ENCODE peak calls at places on chromosome 21, in four cellular contexts. Z, S, G and T are unnamed samples.

GRCh38 chr21:36450511-36450910 is 29.4 kb downstream of the CLDN14 start:
- DNase-seq in S (no peak), Z (no peak), G (no peak), T (peak; percentile 55)

GRCh38 chr21:33401617-33401967 is 1.6 kb upstream of the IFNGR2 start:
- DNase-seq in G (no peak), Z (peak; percentile 9), S (no peak), T (no peak)

GRCh38 chr21:33750017-33750416 is 107.7 kb downstream of the ITSN1 start:
- DNase-seq in G (no peak), S (no peak), Z (no peak), T (no peak)

GRCh38 chr21:42162831-42163510 is 56.0 kb upstream of the ABCG1 start:
- DNase-seq in G (no peak), Z (no peak), S (no peak), T (no peak)

GRCh38 chr21:27505516-27505915 is 538.6 kb upstream of the ADAMTS5 start:
- DNase-seq in G (no peak), S (peak; percentile 44), Z (peak; percentile 64), T (no peak)

GRCh38 chr21:25563399-25564116 is 43.7 kb downstream of the MRPL39 start:
- DNase-seq in S (no peak), G (no peak), Z (no peak), T (no peak)

GRCh38 chr21:39097981-39098380 is 85.3 kb downstream of the PSMG1 start:
- DNase-seq in Z (no peak), S (no peak), G (no peak), T (no peak)

GRCh38 chr21:14554948-14555347 is 8.8 kb upstream of the SAMSN1 start:
- DNase-seq in Z (no peak), S (no peak), G (no peak), T (no peak)

GRCh38 chr21:39650801-39651200 is 38.1 kb downstream of the B3GALT5 start:
- DNase-seq in G (no peak), S (no peak), Z (no peak), T (no peak)

GRCh38 chr21:45472445-45473365 is 67.7 kb downstream of the COL18A1 start:
- DNase-seq in Z (no peak), G (no peak), S (no peak), T (no peak)

GRCh38 chr21:42468511-42469131 is 27.4 kb downstream of the RSPH1 start:
- DNase-seq in G (no peak), Z (no peak), S (no peak), T (no peak)

GRCh38 chr21:33041981-33042380 is 16.2 kb downstream of the OLIG2 start:
- DNase-seq in G (no peak), Z (no peak), S (no peak), T (no peak)